ENCODE peak calls at places on chromosome 2, in ten cellular contexts. F, X, A, E, M, N, I, O, G and S are unnamed samples.

GRCh38 chr2:85692039-85692645 is 2.0 kb upstream of the GNLY start:
- DNase-seq in F (no peak), X (peak), A (no peak), E (no peak), M (no peak), N (no peak), I (no peak), O (no peak), G (no peak), S (no peak)

GRCh38 chr2:37323770-37324535 is 680 bp downstream of the PRKD3 start:
- DNase-seq in F (no peak), X (peak), A (peak), E (no peak), M (peak), N (peak), I (peak), O (peak), G (peak), S (peak)

GRCh38 chr2:223865124-223865523 is 27.7 kb upstream of the AP1S3 start:
- DNase-seq in F (no peak), X (no peak), A (no peak), E (no peak), M (no peak), N (no peak), I (peak), O (no peak), G (peak), S (no peak)

GRCh38 chr2:120402508-120402907 is 56.6 kb downstream of the INHBB start:
- DNase-seq in F (no peak), X (no peak), A (no peak), E (no peak), M (no peak), N (no peak), I (no peak), O (no peak), G (no peak), S (no peak)

GRCh38 chr2:160141419-160141818 is 58.7 kb downstream of the ITGB6 start:
- DNase-seq in F (no peak), X (no peak), A (no peak), E (no peak), M (peak), N (no peak), I (no peak), O (no peak), G (no peak), S (no peak)

GRCh38 chr2:205975082-205975949 is 110.7 kb downstream of the INO80D start:
- DNase-seq in F (peak), X (no peak), A (peak), E (no peak), M (no peak), N (no peak), I (no peak), O (no peak), G (no peak), S (no peak)

GRCh38 chr2:65742977-65743376 is 310.6 kb upstream of the SPRED2 start:
- DNase-seq in F (no peak), X (no peak), A (no peak), E (no peak), M (no peak), N (no peak), I (no peak), O (no peak), G (no peak), S (no peak)

GRCh38 chr2:7927694-7928093 is 754.2 kb upstream of the ID2 start:
- DNase-seq in F (no peak), X (no peak), A (no peak), E (no peak), M (no peak), N (no peak), I (no peak), O (no peak), G (no peak), S (no peak)

GRCh38 chr2:12495247-12495868 is 221.4 kb upstream of the TRIB2 start:
- DNase-seq in F (no peak), X (no peak), A (no peak), E (no peak), M (no peak), N (no peak), I (peak), O (no peak), G (no peak), S (no peak)